ENCODE peak calls at places on chromosomes 1 and 21, in eight cellular contexts. I is colonic mucosa, J is neural progenitor cell, L is uterus, P is aorta, E is caudate nucleus, A is right cardiac atrium, O is pancreas. C is an unnamed sample.
A peak's percentile ranks its signal among the peaks of the same experiment; 100 is the strongest.

GRCh38 chr1:213956295-213956770 is 31.4 kb upstream of the PROX1 start:
- DNase-seq in L (no peak), A (no peak), I (no peak), E (no peak), P (no peak), J (no peak), O (no peak), C (no peak)

GRCh38 chr1:110069302-110070281 is 880 bp downstream of the ALX3 start:
- DNase-seq in O (no peak), A (no peak), E (no peak), L (no peak), P (no peak), J (peak; percentile 68), I (no peak), C (peak; percentile 54)

GRCh38 chr1:112507896-112508241 is 896 bp upstream of the WNT2B start:
- DNase-seq in A (peak; percentile 62), L (no peak), O (no peak), E (peak; percentile 14), I (no peak), J (peak; percentile 62), P (no peak), C (no peak)

GRCh38 chr1:183277821-183278735 is 92.0 kb downstream of the LAMC2 start:
- DNase-seq in J (no peak), L (no peak), P (no peak), E (no peak), O (no peak), I (no peak), A (no peak), C (no peak)

GRCh38 chr1:110633646-110634030 is 27.5 kb upstream of the KCNA2 start:
- DNase-seq in O (no peak), P (no peak), J (no peak), I (no peak), L (no peak), E (no peak), A (no peak), C (no peak)

GRCh38 chr1:198160946-198161614 is 4.3 kb downstream of the NEK7 start:
- DNase-seq in P (no peak), E (no peak), L (no peak), A (no peak), J (no peak), O (no peak), I (no peak), C (no peak)

GRCh38 chr21:38661296-38662223 is 144.2 kb upstream of the ETS2 start:
- DNase-seq in L (peak; percentile 31), O (no peak), E (no peak), A (peak; percentile 74), P (peak; percentile 87), J (peak; percentile 58), I (peak; percentile 38), C (peak; percentile 56)

GRCh38 chr1:81801834-81802531 is 1.2 kb downstream of the ADGRL2 start:
- DNase-seq in I (peak; percentile 34), O (peak; percentile 31), E (peak; percentile 4), L (peak; percentile 34), J (peak; percentile 62), P (peak; percentile 78), A (peak; percentile 67), C (peak; percentile 57)

GRCh38 chr21:44846201-44846484 is 27.3 kb downstream of the PTTG1IP start:
- DNase-seq in A (no peak), O (no peak), L (no peak), E (no peak), I (no peak), P (no peak), J (no peak), C (no peak)

GRCh38 chr1:35557118-35557610 is at the start of gene KIAA0319L:
- DNase-seq in A (peak; percentile 95), E (peak; percentile 88), L (peak; percentile 87), I (peak; percentile 91), P (peak; percentile 96), J (peak; percentile 90), O (no peak), C (peak; percentile 91)

GRCh38 chr1:10694274-10694632 is 102.2 kb downstream of the CASZ1 start:
- DNase-seq in P (no peak), O (peak; percentile 75), J (no peak), A (no peak), L (no peak), E (no peak), I (peak; percentile 76), C (no peak)

GRCh38 chr1:58727363-58727762 is 27.5 kb upstream of the MYSM1 start:
- DNase-seq in P (no peak), E (no peak), I (no peak), O (no peak), A (no peak), J (no peak), L (no peak), C (no peak)

GRCh38 chr1:159197767-159198557 is 6.7 kb upstream of the ACKR1 start:
- DNase-seq in I (peak; percentile 73), A (peak; percentile 74), L (peak; percentile 48), O (peak; percentile 74), E (peak; percentile 34), P (no peak), J (peak; percentile 89), C (peak; percentile 44)

GRCh38 chr1:234924450-234925355 is 203.9 kb downstream of the TOMM20 start:
- DNase-seq in P (no peak), O (no peak), E (no peak), L (no peak), A (no peak), J (no peak), I (no peak), C (no peak)

GRCh38 chr1:58836396-58836795 is 52.5 kb upstream of the JUN start:
- DNase-seq in P (no peak), J (no peak), A (no peak), O (no peak), E (no peak), L (no peak), I (no peak), C (no peak)

GRCh38 chr1:150168960-150169565 is 19.3 kb downstream of the PLEKHO1 start:
- DNase-seq in J (peak; percentile 73), O (peak; percentile 54), L (peak; percentile 76), I (peak; percentile 62), P (peak; percentile 91), E (no peak), A (peak; percentile 84), C (peak; percentile 79)

GRCh38 chr1:44300882-44301281 is 54.2 kb downstream of the ERI3 start:
- DNase-seq in E (no peak), P (no peak), O (no peak), A (no peak), I (no peak), L (no peak), J (peak; percentile 69), C (no peak)

GRCh38 chr1:99816656-99817055 is 33.5 kb upstream of the AGL start:
- DNase-seq in J (no peak), E (no peak), P (no peak), L (no peak), O (no peak), A (no peak), I (no peak), C (no peak)

DNA sequence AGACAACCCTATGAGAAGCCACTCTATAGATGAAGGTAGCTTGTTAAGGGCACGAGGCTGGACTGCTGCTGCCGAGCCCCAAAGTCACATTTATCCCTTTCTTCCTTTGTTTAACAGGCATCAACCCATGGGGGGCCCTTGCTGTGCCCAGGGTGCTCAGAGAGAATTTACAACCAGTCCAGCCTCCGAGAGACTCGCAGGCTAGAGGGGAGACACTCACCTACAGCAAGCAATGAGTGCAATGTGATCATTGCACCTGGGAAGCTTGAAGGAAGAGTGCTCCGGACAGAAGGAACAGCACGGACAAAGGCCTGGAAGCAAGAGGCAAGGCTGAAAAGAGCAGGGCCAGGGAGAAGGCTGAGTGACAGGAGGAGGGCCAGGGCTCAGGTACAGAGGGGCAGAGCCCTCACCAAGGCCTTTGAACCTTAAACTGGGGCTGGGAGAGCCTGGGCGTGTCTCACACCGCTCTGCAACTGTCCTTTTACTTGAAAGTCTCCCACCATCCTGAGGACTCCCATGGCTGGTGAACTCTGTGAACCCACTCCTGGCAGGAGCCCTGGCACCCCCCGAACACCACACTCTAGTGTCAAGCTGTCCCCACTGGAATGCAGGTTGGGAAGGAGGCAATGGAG is 27.3 kb downstream of the DMRTB1 start:
- DNase-seq in E (no peak), P (peak; percentile 59), J (no peak), O (no peak), A (no peak), L (no peak), I (no peak), C (no peak)
- H3K27ac ChIP-seq in E (no peak overlapping the region), P (no peak overlapping the region), J (no peak overlapping the region), O (no peak overlapping the region), A (no peak overlapping the region), L (no peak overlapping the region), I (no peak overlapping the region), C (no peak overlapping the region)

GRCh38 chr1:247387500-247387899 is 28.5 kb upstream of the NLRP3 start:
- DNase-seq in I (no peak), P (no peak), L (no peak), J (no peak), A (no peak), E (no peak), O (no peak), C (no peak)

GRCh38 chr1:247390996-247391395 is 25.0 kb upstream of the NLRP3 start:
- DNase-seq in P (no peak), A (no peak), O (no peak), L (no peak), I (no peak), E (no peak), J (no peak), C (no peak)

GRCh38 chr1:247392088-247392487 is 23.9 kb upstream of the NLRP3 start:
- DNase-seq in J (no peak), I (no peak), L (no peak), O (no peak), A (no peak), E (no peak), P (no peak), C (no peak)

GRCh38 chr1:247387096-247387495 is 28.9 kb upstream of the NLRP3 start:
- DNase-seq in E (no peak), J (no peak), P (no peak), O (no peak), A (no peak), L (no peak), I (no peak), C (no peak)

GRCh38 chr1:247390116-247390791 is 25.7 kb upstream of the NLRP3 start:
- DNase-seq in J (peak; percentile 87), O (peak; percentile 81), E (peak; percentile 67), A (peak; percentile 81), L (peak; percentile 74), P (peak; percentile 85), I (peak; percentile 88), C (peak; percentile 75)
- H3K27ac ChIP-seq in J (no peak overlapping the region), O (peak overlapping the region; percentile 47), E (peak overlapping the region; percentile 22), A (no peak overlapping the region), L (no peak overlapping the region), P (no peak overlapping the region), I (no peak overlapping the region), C (peak overlapping the region; percentile 9)

GRCh38 chr1:33332881-33333280 is 12.0 kb upstream of the A3GALT2 start:
- DNase-seq in A (no peak), P (no peak), J (no peak), O (no peak), E (no peak), L (no peak), I (no peak), C (no peak)
- H3K27ac ChIP-seq in A (peak overlapping the region; percentile 10), P (no peak overlapping the region), J (no peak overlapping the region), O (peak overlapping the region; percentile 60), E (peak overlapping the region; percentile 58), L (peak overlapping the region; percentile 53), I (no peak overlapping the region), C (peak overlapping the region; percentile 98)

DNA sequence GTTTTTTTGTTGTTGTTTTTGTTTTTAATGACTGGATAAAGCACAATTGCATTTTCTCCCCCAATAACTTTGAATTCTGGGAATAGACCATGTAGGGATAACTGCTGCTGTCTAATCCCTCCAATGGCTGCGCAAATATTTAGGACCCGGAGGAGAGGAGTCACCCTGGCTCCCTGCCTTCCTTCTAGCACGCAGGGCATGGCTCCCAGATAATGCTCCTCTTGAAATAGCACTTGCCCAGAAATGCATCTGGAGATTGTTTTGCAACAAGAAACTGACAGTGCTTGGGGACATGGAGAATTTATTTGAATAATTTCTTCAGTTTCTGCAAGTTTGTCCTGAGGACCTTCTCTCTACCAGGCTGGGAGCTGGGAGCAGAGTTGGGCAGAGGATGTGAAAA is 83.5 kb downstream of the MAN1C1 start:
- DNase-seq in J (no peak), A (peak; percentile 86), E (no peak), L (peak; percentile 83), I (peak; percentile 50), O (no peak), P (peak; percentile 85), C (peak; percentile 77)
- H3K27ac ChIP-seq in J (peak overlapping the region; percentile 7), A (peak overlapping the region; percentile 88), E (peak overlapping the region; percentile 65), L (peak overlapping the region; percentile 90), I (peak overlapping the region; percentile 70), O (peak overlapping the region; percentile 1), P (no peak overlapping the region), C (peak overlapping the region; percentile 91)

C was measured in psoas muscle.